ENCODE peak calls at places on chromosomes 6 and 20, in six cellular contexts. E is left ventricle myocardium inferior, X is right lobe of liver, L is uterus, G is fibroblast of pulmonary artery, J is epithelial cell of proximal tubule. Y is an unnamed sample.

GRCh38 chr20:4787069-4787468 is 65.4 kb downstream of the PRND start:
- DNase-seq in E (no peak), X (no peak), L (no peak), G (no peak), J (no peak), Y (peak; percentile 58)

GRCh38 chr6:170111816-170112582 is 178.9 kb downstream of the DLL1 start:
- DNase-seq in E (no peak), X (no peak), L (no peak), G (no peak), J (no peak), Y (no peak)

GRCh38 chr20:17142666-17143065 is 84.2 kb upstream of the PCSK2 start:
- DNase-seq in E (no peak), X (no peak), L (no peak), G (no peak), J (no peak), Y (no peak)

GRCh38 chr6:3825851-3826581 is 23.2 kb upstream of the FAM50B start:
- DNase-seq in E (peak; percentile 86), X (peak; percentile 87), L (peak; percentile 90), G (peak; percentile 99), J (peak; percentile 95), Y (peak; percentile 98)

GRCh38 chr6:144469144-144469575 is 184.0 kb downstream of the UTRN start:
- DNase-seq in E (no peak), X (no peak), L (no peak), G (no peak), J (no peak), Y (no peak)

GRCh38 chr6:52522151-52522626 is 54.7 kb downstream of the TRAM2 start:
- DNase-seq in E (peak; percentile 61), X (peak; percentile 86), L (peak; percentile 65), G (peak; percentile 81), J (no peak), Y (peak; percentile 82)

GRCh38 chr20:57664476-57664875 is 44.2 kb upstream of the ZBP1 start:
- DNase-seq in E (peak; percentile 13), X (no peak), L (peak; percentile 13), G (no peak), J (no peak), Y (no peak)

GRCh38 chr20:47357296-47358051 is 975 bp upstream of the ZMYND8 start:
- DNase-seq in E (peak; percentile 78), X (peak; percentile 90), L (peak; percentile 90), G (peak; percentile 94), J (no peak), Y (peak; percentile 95)

GRCh38 chr6:83824831-83825230 is 28.3 kb upstream of the RIPPLY2 start:
- DNase-seq in E (no peak), X (no peak), L (no peak), G (no peak), J (no peak), Y (no peak)

GRCh38 chr6:166770216-166771116 is 143.4 kb upstream of the RPS6KA2 start:
- DNase-seq in E (no peak), X (no peak), L (no peak), G (no peak), J (no peak), Y (no peak)

GRCh38 chr6:27650620-27651370 is 177.9 kb upstream of the ZNF184 start:
- DNase-seq in E (no peak), X (no peak), L (no peak), G (peak; percentile 63), J (peak; percentile 26), Y (no peak)

DNA sequence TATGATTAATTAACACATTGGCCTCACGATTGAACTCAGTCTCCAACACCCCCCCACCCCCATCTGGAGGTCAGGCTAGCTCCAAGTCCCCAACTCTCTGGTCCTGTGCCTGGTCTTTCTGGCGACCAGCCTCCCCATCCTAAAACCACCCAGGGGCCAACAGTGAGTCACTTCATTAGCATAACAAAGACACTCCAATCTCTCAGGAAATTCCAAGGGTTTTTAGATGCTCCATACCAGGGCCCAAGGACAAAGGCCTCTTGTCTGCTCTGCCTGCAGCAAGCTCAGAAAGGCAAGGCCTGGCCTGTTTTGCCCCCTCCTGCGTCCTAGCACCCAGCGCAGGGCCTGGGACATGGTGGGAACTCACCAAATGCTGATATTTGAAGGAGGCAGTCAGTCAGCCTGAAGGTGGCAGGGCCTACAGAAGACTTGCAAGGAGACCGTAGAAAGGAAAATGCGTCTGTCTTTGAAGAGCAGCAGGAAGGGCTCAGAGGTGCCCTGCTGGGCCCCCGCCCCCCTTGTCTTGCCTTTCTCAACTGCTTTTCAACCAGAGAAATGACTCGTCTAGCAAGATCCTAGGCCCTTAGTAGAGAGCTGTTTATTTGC is 184.7 kb downstream of the CDH4 start:
- DNase-seq in E (no peak), X (no peak), L (no peak), G (peak; percentile 83), J (no peak), Y (peak; percentile 29)
- TF ChIP-seq CTCF in E (no peak), X (no peak), L (no peak), G (no peak), J (no peak), Y (no peak)

GRCh38 chr6:125546827-125547226 is 202.6 kb upstream of the HEY2 start:
- DNase-seq in E (no peak), X (no peak), L (no peak), G (peak; percentile 31), J (no peak), Y (no peak)
- H3K4me3 ChIP-seq in E (no peak overlapping the region), X (no peak overlapping the region), L (no peak overlapping the region), G (no peak overlapping the region), J (no peak overlapping the region), Y (no peak overlapping the region)

GRCh38 chr6:47094351-47094925 is 52.3 kb upstream of the ADGRF1 start:
- DNase-seq in E (no peak), X (no peak), L (no peak), G (peak; percentile 44), J (no peak), Y (no peak)
- TF ChIP-seq CTCF in E (no peak), X (no peak), L (no peak), G (no peak), J (peak; percentile 49), Y (no peak)

DNA sequence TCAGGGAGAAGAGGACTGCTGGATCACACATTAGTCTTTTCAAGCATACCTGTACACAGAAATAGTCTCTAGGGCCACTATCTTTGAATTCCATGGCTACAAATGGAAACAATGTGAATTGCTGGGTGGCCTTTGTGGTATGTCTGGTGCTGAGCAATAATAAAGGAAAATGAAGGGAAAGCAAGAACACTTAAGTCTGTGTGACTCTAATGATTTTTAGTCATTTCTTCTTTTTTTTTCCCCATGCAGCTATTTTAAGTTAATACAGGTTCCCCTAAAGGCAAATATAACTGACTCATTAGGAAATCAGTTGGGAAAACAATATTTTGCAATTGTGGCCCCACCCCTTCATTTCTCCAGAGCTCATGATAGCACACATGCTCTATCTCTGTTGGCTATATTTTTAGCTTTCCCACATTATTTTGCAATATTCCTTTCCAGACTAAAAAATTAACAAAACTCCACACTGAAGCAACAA is 367.7 kb downstream of the GRIK2 start:
- DNase-seq in E (no peak), X (no peak), L (no peak), G (peak; percentile 95), J (no peak), Y (peak; percentile 89)
- H3K4me3 ChIP-seq in E (no peak overlapping the region), X (no peak overlapping the region), L (no peak overlapping the region), G (no peak overlapping the region), J (no peak overlapping the region), Y (no peak overlapping the region)

DNA sequence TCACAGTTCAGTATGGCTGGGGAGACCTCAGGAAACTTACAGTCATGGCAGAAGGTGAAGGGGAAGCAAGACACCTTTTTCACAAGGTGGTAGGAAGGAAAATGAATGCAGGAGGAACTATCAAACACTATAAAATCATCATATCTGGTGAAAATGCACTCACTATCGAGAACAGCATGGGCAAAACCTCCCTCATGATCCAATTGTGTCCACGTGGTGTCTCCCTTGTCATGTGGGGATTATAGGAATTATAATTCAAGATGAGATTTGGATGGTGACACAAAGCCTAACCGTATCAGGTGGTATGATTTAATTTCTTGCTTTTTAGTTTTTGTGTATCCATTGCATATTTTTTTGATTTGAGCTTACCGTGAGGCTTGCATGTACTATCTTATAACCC is 133.2 kb upstream of the SYNCRIP start:
- DNase-seq in E (no peak), X (no peak), L (no peak), G (no peak), J (no peak), Y (no peak)
- TF ChIP-seq CTCF in E (no peak), X (no peak), L (no peak), G (no peak), J (no peak), Y (no peak)